ENCODE peak calls at places on chromosomes 7 and 10, in ten cellular contexts. One of them, this sample, is unnamed.
A peak's percentile ranks its signal among the peaks of the same experiment; 100 is the strongest.

GRCh38 chr10:80259405-80259871 is 30.0 kb downstream of the MAT1A start:
- DNase-seq in endothelial cell: no peak
- DNase-seq in ACHN: no peak
- DNase-seq in frontal cortex: no peak
- DNase-seq in CD8-positive, alpha-beta T cell: no peak
- DNase-seq in foreskin fibroblast: no peak
- DNase-seq in A549: no peak
- DNase-seq in HT1080: peak; percentile 55
- DNase-seq in NCI-H1092: no peak
- DNase-seq in GM12892: no peak
- DNase-seq in this sample: no peak

GRCh38 chr7:148921806-148922205 is 37.7 kb upstream of the EZH2 start:
- DNase-seq in HT1080: no peak
- DNase-seq in foreskin fibroblast: no peak
- DNase-seq in GM12892: no peak
- DNase-seq in CD8-positive, alpha-beta T cell: no peak
- DNase-seq in frontal cortex: no peak
- DNase-seq in ACHN: no peak
- DNase-seq in A549: no peak
- DNase-seq in NCI-H1092: peak; percentile 10
- DNase-seq in endothelial cell: no peak
- DNase-seq in this sample: no peak

GRCh38 chr10:5413012-5413938 is 918 bp downstream of the NET1 start:
- DNase-seq in frontal cortex: peak; percentile 40
- DNase-seq in ACHN: peak; percentile 69
- DNase-seq in CD8-positive, alpha-beta T cell: no peak
- DNase-seq in NCI-H1092: no peak
- DNase-seq in HT1080: peak; percentile 43
- DNase-seq in A549: peak; percentile 47
- DNase-seq in endothelial cell: peak; percentile 14
- DNase-seq in GM12892: peak; percentile 16
- DNase-seq in foreskin fibroblast: peak; percentile 24
- DNase-seq in this sample: no peak

GRCh38 chr7:155618708-155619633 is 25.5 kb upstream of the RBM33 start:
- DNase-seq in endothelial cell: no peak
- DNase-seq in CD8-positive, alpha-beta T cell: no peak
- DNase-seq in frontal cortex: no peak
- DNase-seq in NCI-H1092: no peak
- DNase-seq in ACHN: peak; percentile 98
- DNase-seq in A549: peak; percentile 93
- DNase-seq in HT1080: peak; percentile 57
- DNase-seq in GM12892: no peak
- DNase-seq in foreskin fibroblast: peak; percentile 33
- DNase-seq in this sample: no peak

GRCh38 chr7:30226593-30227268 is 57.7 kb upstream of the ZNRF2 start:
- DNase-seq in HT1080: peak; percentile 46
- DNase-seq in ACHN: peak; percentile 80
- DNase-seq in GM12892: no peak
- DNase-seq in frontal cortex: no peak
- DNase-seq in NCI-H1092: peak; percentile 54
- DNase-seq in foreskin fibroblast: no peak
- DNase-seq in CD8-positive, alpha-beta T cell: no peak
- DNase-seq in A549: peak; percentile 69
- DNase-seq in endothelial cell: peak; percentile 47
- DNase-seq in this sample: no peak

GRCh38 chr7:109282726-109283125 is 713.1 kb downstream of the DNAJB9 start:
- DNase-seq in foreskin fibroblast: no peak
- DNase-seq in CD8-positive, alpha-beta T cell: no peak
- DNase-seq in GM12892: no peak
- DNase-seq in ACHN: no peak
- DNase-seq in A549: no peak
- DNase-seq in frontal cortex: no peak
- DNase-seq in HT1080: no peak
- DNase-seq in NCI-H1092: no peak
- DNase-seq in endothelial cell: no peak
- DNase-seq in this sample: no peak

GRCh38 chr7:150947761-150948680 is 30.1 kb downstream of the KCNH2 start:
- DNase-seq in NCI-H1092: no peak
- DNase-seq in ACHN: no peak
- DNase-seq in A549: no peak
- DNase-seq in HT1080: no peak
- DNase-seq in GM12892: no peak
- DNase-seq in foreskin fibroblast: no peak
- DNase-seq in frontal cortex: peak; percentile 31
- DNase-seq in CD8-positive, alpha-beta T cell: no peak
- DNase-seq in endothelial cell: no peak
- DNase-seq in this sample: no peak

GRCh38 chr7:105831824-105832535 is 44.4 kb downstream of the ATXN7L1 start:
- DNase-seq in ACHN: no peak
- DNase-seq in A549: no peak
- DNase-seq in GM12892: no peak
- DNase-seq in CD8-positive, alpha-beta T cell: no peak
- DNase-seq in endothelial cell: no peak
- DNase-seq in HT1080: no peak
- DNase-seq in NCI-H1092: no peak
- DNase-seq in frontal cortex: no peak
- DNase-seq in foreskin fibroblast: peak; percentile 47
- DNase-seq in this sample: no peak

GRCh38 chr10:93068411-93069244 is 5.1 kb upstream of the CYP26A1 start:
- DNase-seq in NCI-H1092: no peak
- DNase-seq in HT1080: no peak
- DNase-seq in endothelial cell: no peak
- DNase-seq in foreskin fibroblast: no peak
- DNase-seq in CD8-positive, alpha-beta T cell: no peak
- DNase-seq in frontal cortex: no peak
- DNase-seq in ACHN: no peak
- DNase-seq in GM12892: no peak
- DNase-seq in A549: peak; percentile 57
- DNase-seq in this sample: no peak

GRCh38 chr7:102891693-102892261 is 21.0 kb upstream of the LRRC17 start:
- DNase-seq in CD8-positive, alpha-beta T cell: no peak
- DNase-seq in NCI-H1092: no peak
- DNase-seq in frontal cortex: no peak
- DNase-seq in A549: peak; percentile 36
- DNase-seq in ACHN: peak; percentile 73
- DNase-seq in foreskin fibroblast: peak; percentile 87
- DNase-seq in HT1080: peak; percentile 83
- DNase-seq in endothelial cell: no peak
- DNase-seq in GM12892: no peak
- DNase-seq in this sample: peak; percentile 8

GRCh38 chr7:148318838-148319237 is 271.7 kb upstream of the C7orf33 start:
- DNase-seq in A549: no peak
- DNase-seq in ACHN: no peak
- DNase-seq in GM12892: no peak
- DNase-seq in foreskin fibroblast: no peak
- DNase-seq in frontal cortex: no peak
- DNase-seq in CD8-positive, alpha-beta T cell: no peak
- DNase-seq in endothelial cell: no peak
- DNase-seq in HT1080: no peak
- DNase-seq in NCI-H1092: no peak
- DNase-seq in this sample: no peak

GRCh38 chr10:16009736-16010259 is 149.5 kb upstream of the MINDY3 start:
- DNase-seq in foreskin fibroblast: no peak
- DNase-seq in CD8-positive, alpha-beta T cell: no peak
- DNase-seq in ACHN: no peak
- DNase-seq in HT1080: no peak
- DNase-seq in GM12892: no peak
- DNase-seq in frontal cortex: no peak
- DNase-seq in NCI-H1092: no peak
- DNase-seq in endothelial cell: no peak
- DNase-seq in A549: no peak
- DNase-seq in this sample: no peak

GRCh38 chr10:60820093-60820769 is 42.0 kb downstream of the CDK1 start:
- DNase-seq in endothelial cell: no peak
- DNase-seq in ACHN: peak; percentile 14
- DNase-seq in GM12892: no peak
- DNase-seq in frontal cortex: no peak
- DNase-seq in A549: peak; percentile 44
- DNase-seq in NCI-H1092: no peak
- DNase-seq in foreskin fibroblast: peak; percentile 56
- DNase-seq in HT1080: no peak
- DNase-seq in CD8-positive, alpha-beta T cell: no peak
- DNase-seq in this sample: no peak

GRCh38 chr7:28191751-28192150 is 11.2 kb upstream of the JAZF1 start:
- DNase-seq in endothelial cell: no peak
- DNase-seq in frontal cortex: no peak
- DNase-seq in HT1080: no peak
- DNase-seq in A549: no peak
- DNase-seq in ACHN: no peak
- DNase-seq in NCI-H1092: no peak
- DNase-seq in foreskin fibroblast: no peak
- DNase-seq in GM12892: no peak
- DNase-seq in CD8-positive, alpha-beta T cell: no peak
- DNase-seq in this sample: no peak

GRCh38 chr10:89556590-89556989 is 21.2 kb upstream of the SLC16A12 start:
- DNase-seq in foreskin fibroblast: no peak
- DNase-seq in frontal cortex: no peak
- DNase-seq in A549: no peak
- DNase-seq in HT1080: no peak
- DNase-seq in GM12892: no peak
- DNase-seq in NCI-H1092: no peak
- DNase-seq in endothelial cell: no peak
- DNase-seq in ACHN: peak; percentile 92
- DNase-seq in CD8-positive, alpha-beta T cell: no peak
- DNase-seq in this sample: no peak

GRCh38 chr10:99008106-99008505 is 227.5 kb downstream of the HPSE2 start:
- DNase-seq in endothelial cell: no peak
- DNase-seq in frontal cortex: no peak
- DNase-seq in GM12892: no peak
- DNase-seq in NCI-H1092: no peak
- DNase-seq in CD8-positive, alpha-beta T cell: no peak
- DNase-seq in A549: no peak
- DNase-seq in HT1080: no peak
- DNase-seq in foreskin fibroblast: peak; percentile 22
- DNase-seq in ACHN: no peak
- DNase-seq in this sample: no peak

GRCh38 chr10:70704211-70704610 is 31.9 kb downstream of the ADAMTS14 start:
- DNase-seq in NCI-H1092: no peak
- DNase-seq in GM12892: no peak
- DNase-seq in HT1080: no peak
- DNase-seq in frontal cortex: no peak
- DNase-seq in endothelial cell: no peak
- DNase-seq in A549: no peak
- DNase-seq in ACHN: no peak
- DNase-seq in foreskin fibroblast: no peak
- DNase-seq in CD8-positive, alpha-beta T cell: no peak
- DNase-seq in this sample: no peak

GRCh38 chr10:13453896-13454295 is 74.9 kb downstream of the BEND7 start:
- DNase-seq in endothelial cell: no peak
- DNase-seq in foreskin fibroblast: no peak
- DNase-seq in frontal cortex: no peak
- DNase-seq in HT1080: no peak
- DNase-seq in GM12892: no peak
- DNase-seq in NCI-H1092: no peak
- DNase-seq in ACHN: no peak
- DNase-seq in CD8-positive, alpha-beta T cell: no peak
- DNase-seq in A549: no peak
- DNase-seq in this sample: no peak

GRCh38 chr10:58512470-58513188 is at the start of gene BICC1:
- DNase-seq in foreskin fibroblast: peak; percentile 67
- DNase-seq in HT1080: peak; percentile 6
- DNase-seq in NCI-H1092: peak; percentile 25
- DNase-seq in GM12892: no peak
- DNase-seq in A549: peak; percentile 55
- DNase-seq in endothelial cell: peak; percentile 54
- DNase-seq in ACHN: peak; percentile 77
- DNase-seq in frontal cortex: peak; percentile 77
- DNase-seq in CD8-positive, alpha-beta T cell: no peak
- DNase-seq in this sample: no peak